ENCODE peak calls at places on chromosomes 1 and 21, in four cellular contexts. P is left ventricle myocardium inferior, R is brain microvascular endothelial cell, Y is colonic mucosa. Z is an unnamed sample.
A peak's percentile ranks its signal among the peaks of the same experiment; 100 is the strongest.

GRCh38 chr1:99756598-99756997 is 9.8 kb downstream of the FRRS1 start:
- DNase-seq in P (no peak), R (peak; percentile 15), Y (no peak), Z (no peak)

GRCh38 chr1:164596149-164596548 is 37.2 kb downstream of the PBX1 start:
- DNase-seq in P (no peak), R (no peak), Y (no peak), Z (no peak)

GRCh38 chr1:39204441-39205081 is at the start of gene MACF1:
- DNase-seq in P (peak; percentile 66), R (peak; percentile 97), Y (peak; percentile 60), Z (peak; percentile 86)

GRCh38 chr1:168806955-168807354 is 77.9 kb upstream of the DPT start:
- DNase-seq in P (no peak), R (no peak), Y (no peak), Z (peak; percentile 12)

GRCh38 chr1:82491301-82491986 is 690.7 kb downstream of the ADGRL2 start:
- DNase-seq in P (no peak), R (no peak), Y (no peak), Z (no peak)

GRCh38 chr21:25300632-25301031 is 306.6 kb downstream of the MRPL39 start:
- DNase-seq in P (no peak), R (no peak), Y (no peak), Z (no peak)

GRCh38 chr1:35269190-35269988 is 880 bp downstream of the ZMYM4 start:
- DNase-seq in P (no peak), R (no peak), Y (peak; percentile 21), Z (peak; percentile 17)

GRCh38 chr21:31342328-31342727 is 1.7 kb downstream of the TIAM1 start:
- DNase-seq in P (no peak), R (no peak), Y (no peak), Z (no peak)

GRCh38 chr1:193538690-193539089 is 352.3 kb upstream of the B3GALT2 start:
- DNase-seq in P (no peak), R (no peak), Y (no peak), Z (no peak)

GRCh38 chr1:65769621-65770020 is 23.1 kb upstream of the PDE4B start:
- DNase-seq in P (no peak), R (no peak), Y (no peak), Z (no peak)

GRCh38 chr1:151693057-151693651 is 23.4 kb downstream of the CELF3 start:
- DNase-seq in P (no peak), R (peak; percentile 22), Y (peak; percentile 20), Z (peak; percentile 60)

GRCh38 chr21:29166853-29167252 is 36.4 kb downstream of the MAP3K7CL start:
- DNase-seq in P (no peak), R (no peak), Y (no peak), Z (no peak)

GRCh38 chr1:19448491-19449439 is 36.6 kb downstream of the CAPZB start:
- DNase-seq in P (peak; percentile 66), R (no peak), Y (peak; percentile 56), Z (peak; percentile 53)

GRCh38 chr1:234206651-234207284 is 166.5 kb upstream of the COA6 start:
- DNase-seq in P (peak; percentile 30), R (peak; percentile 24), Y (no peak), Z (no peak)

GRCh38 chr1:22031214-22031962 is 21.1 kb upstream of the CDC42 start:
- DNase-seq in P (no peak), R (no peak), Y (no peak), Z (peak; percentile 64)

GRCh38 chr1:24325587-24326449 is 6.7 kb downstream of the GRHL3 start:
- DNase-seq in P (no peak), R (no peak), Y (no peak), Z (no peak)

GRCh38 chr1:19439464-19440171 is 45.7 kb downstream of the CAPZB start:
- DNase-seq in P (peak; percentile 68), R (no peak), Y (no peak), Z (no peak)

GRCh38 chr1:243341074-243341473 is 85.2 kb downstream of the SDCCAG8 start:
- DNase-seq in P (no peak), R (no peak), Y (no peak), Z (no peak)

GRCh38 chr1:36238433-36238832 is 14.2 kb downstream of the THRAP3 start:
- DNase-seq in P (no peak), R (peak; percentile 43), Y (no peak), Z (no peak)

GRCh38 chr1:17645512-17645911 is 106.0 kb downstream of the ARHGEF10L start:
- DNase-seq in P (no peak), R (no peak), Y (no peak), Z (no peak)

GRCh38 chr1:85224734-85225623 is 24.2 kb upstream of the SYDE2 start:
- DNase-seq in P (peak; percentile 20), R (no peak), Y (peak; percentile 78), Z (peak; percentile 73)

GRCh38 chr1:175192111-175192629 is 406 bp downstream of the KIAA0040 start:
- DNase-seq in P (peak; percentile 67), R (no peak), Y (peak; percentile 84), Z (peak; percentile 70)

GRCh38 chr1:149927535-149928387 is at the start of gene SF3B4:
- DNase-seq in P (peak; percentile 97), R (peak; percentile 91), Y (peak; percentile 97), Z (peak; percentile 97)

GRCh38 chr1:165858364-165858823 is 31.0 kb downstream of the UCK2 start:
- DNase-seq in P (peak; percentile 32), R (no peak), Y (peak; percentile 47), Z (peak; percentile 35)

GRCh38 chr1:101738475-101738874 is 258.3 kb downstream of the OLFM3 start:
- DNase-seq in P (no peak), R (no peak), Y (no peak), Z (no peak)

GRCh38 chr1:195462646-195463045 is 1145.6 kb downstream of the KCNT2 start:
- DNase-seq in P (no peak), R (no peak), Y (no peak), Z (no peak)

GRCh38 chr1:34681481-34682451 is 73.1 kb upstream of the GJB5 start:
- DNase-seq in P (no peak), R (peak; percentile 51), Y (peak; percentile 85), Z (peak; percentile 74)

GRCh38 chr1:117512728-117513321 is 93.0 kb upstream of the TENT5C start:
- DNase-seq in P (no peak), R (no peak), Y (no peak), Z (peak; percentile 22)

DNA sequence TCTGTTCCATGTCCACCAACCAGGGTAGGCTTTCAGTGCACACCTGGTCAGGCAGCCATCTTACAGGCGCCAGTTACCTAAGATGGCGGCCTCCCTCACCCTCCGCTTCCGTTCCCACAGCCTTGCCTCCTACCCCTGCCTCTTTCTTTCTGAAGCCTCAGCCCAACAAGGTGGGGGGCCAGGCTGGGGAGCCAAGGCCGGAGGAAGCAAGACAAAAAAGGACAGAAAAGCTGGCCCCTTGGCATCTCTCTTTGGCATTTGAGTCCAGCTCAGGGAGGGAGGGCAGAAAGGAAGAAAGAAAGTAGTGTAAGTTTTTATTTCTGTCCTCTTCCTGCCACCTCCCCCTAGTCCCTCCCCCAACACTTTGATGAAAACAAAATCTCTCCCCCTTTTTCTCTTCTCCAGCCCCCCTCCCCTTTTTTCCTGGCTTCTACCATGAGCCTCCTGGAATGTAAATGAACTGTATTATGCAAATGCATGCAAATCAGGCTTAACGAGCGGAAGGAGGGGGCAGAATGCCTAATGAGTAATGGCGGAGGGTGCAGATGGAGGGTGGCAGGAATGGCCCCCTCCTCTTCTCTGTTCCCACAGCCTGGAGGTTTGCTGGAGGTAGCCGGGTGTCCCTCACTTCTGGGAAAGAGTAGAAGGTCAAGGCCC is 43.8 kb downstream of the RHBG start:
- DNase-seq in P (no peak), R (no peak), Y (no peak), Z (no peak)
- H3K4me3 ChIP-seq in P (no peak overlapping the region), R (no peak overlapping the region), Y (no peak overlapping the region), Z (no peak overlapping the region)

DNA sequence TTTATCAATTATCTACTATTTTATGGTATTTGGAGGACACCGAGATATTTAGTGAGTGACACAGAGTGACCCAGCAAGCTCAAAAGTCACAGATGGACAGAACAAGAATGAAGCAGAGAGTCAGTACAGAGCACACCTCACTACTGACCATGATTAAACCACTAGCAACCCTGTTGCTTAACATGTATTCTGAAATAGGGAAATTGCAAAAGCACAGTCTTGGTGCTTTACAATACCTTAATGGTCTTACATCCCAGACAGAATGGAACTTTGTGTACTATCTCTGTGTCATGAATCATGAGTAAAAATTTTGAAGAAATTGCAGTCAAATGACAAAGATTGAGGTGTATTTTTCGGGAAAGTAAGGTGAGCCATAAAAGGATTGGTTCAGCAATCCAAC is 2.6 kb upstream of the SAMSN1 start:
- DNase-seq in P (no peak), R (no peak), Y (no peak), Z (no peak)
- H3K27ac ChIP-seq in P (no peak overlapping the region), R (no peak overlapping the region), Y (no peak overlapping the region), Z (no peak overlapping the region)

GRCh38 chr21:46095814-46096595 is 1.9 kb upstream of the COL6A2 start:
- DNase-seq in P (no peak), R (no peak), Y (no peak), Z (no peak)

GRCh38 chr21:46096596-46096981 is 1.3 kb upstream of the COL6A2 start:
- DNase-seq in P (no peak), R (no peak), Y (no peak), Z (no peak)

GRCh38 chr21:46097826-46098286 is at the start of gene COL6A2:
- DNase-seq in P (peak; percentile 75), R (peak; percentile 36), Y (peak; percentile 40), Z (peak; percentile 90)

GRCh38 chr21:46098303-46099141 is 610 bp downstream of the COL6A2 start:
- DNase-seq in P (peak; percentile 34), R (no peak), Y (peak; percentile 20), Z (peak; percentile 37)

GRCh38 chr21:46096997-46097825 is 701 bp upstream of the COL6A2 start:
- DNase-seq in P (no peak), R (no peak), Y (peak; percentile 17), Z (peak; percentile 14)
- H3K4me3 ChIP-seq in P (peak overlapping the region; percentile 85), R (peak overlapping the region; percentile 78), Y (peak overlapping the region; percentile 45), Z (peak overlapping the region; percentile 92)

GRCh38 chr21:41479686-41480085 is 28.3 kb downstream of the TMPRSS2 start:
- DNase-seq in P (no peak), R (no peak), Y (no peak), Z (no peak)
- H3K27ac ChIP-seq in P (no peak overlapping the region), R (no peak overlapping the region), Y (no peak overlapping the region), Z (no peak overlapping the region)